ENCODE peak calls at places on chromosomes 4 and X, in five cellular contexts. V is central memory CD8-positive, alpha-beta T cell; Z is aorta; Y is left colon; C is activated T-cell treated with anti-CD3 and anti-CD28 coated beads, Interleukin-2, amount 50 U/mL, for 72 hours. U is an unnamed sample.
A peak's percentile ranks its signal among the peaks of the same experiment; 100 is the strongest.

GRCh38 chrX:42809569-42809968 is 31.6 kb upstream of the PPP1R2C start:
- ATAC-seq in V (no peak), C (no peak), Y (no peak), Z (no peak), U (no peak)

GRCh38 chr4:102440498-102440897 is 60.7 kb upstream of the NFKB1 start:
- ATAC-seq in Y (no peak), V (no peak), Z (no peak), C (no peak), U (no peak)

GRCh38 chrX:113274345-113274744 is 433.7 kb upstream of the AMOT start:
- ATAC-seq in Z (no peak), V (no peak), C (no peak), Y (no peak), U (no peak)

GRCh38 chrX:96764864-96765263 is 80.2 kb downstream of the DIAPH2 start:
- ATAC-seq in Y (no peak), Z (no peak), V (peak; percentile 49), C (no peak), U (no peak)

GRCh38 chr4:149793459-149793858 is 22.2 kb downstream of the IQCM start:
- ATAC-seq in Z (no peak), C (no peak), V (no peak), Y (no peak), U (no peak)

GRCh38 chrX:40807384-40807783 is 72.0 kb upstream of the MED14 start:
- ATAC-seq in V (no peak), Z (no peak), Y (no peak), C (no peak), U (no peak)

GRCh38 chrX:67654301-67654700 is 110.5 kb downstream of the AR start:
- ATAC-seq in V (no peak), Z (no peak), C (no peak), Y (no peak), U (no peak)

GRCh38 chrX:70426286-70427278 is 3.5 kb downstream of the GDPD2 start:
- ATAC-seq in Y (no peak), Z (no peak), C (no peak), V (no peak), U (no peak)

GRCh38 chr4:152181150-152181549 is 354.7 kb downstream of the FBXW7 start:
- ATAC-seq in Z (no peak), Y (no peak), C (no peak), V (no peak), U (no peak)

GRCh38 chr4:57156242-57156990 is 46.2 kb upstream of the IGFBP7 start:
- ATAC-seq in C (no peak), Y (no peak), V (no peak), Z (no peak), U (no peak)

GRCh38 chr4:173697840-173698239 is 167.8 kb upstream of the HAND2 start:
- ATAC-seq in V (no peak), Z (no peak), C (no peak), Y (no peak), U (no peak)

GRCh38 chrX:108439434-108439883 is at the start of gene COL4A5:
- ATAC-seq in Y (peak; percentile 32), V (no peak), C (no peak), Z (peak; percentile 77), U (peak; percentile 81)

GRCh38 chr4:151798678-151799416 is 38.0 kb upstream of the GATB start:
- ATAC-seq in Y (no peak), V (no peak), Z (no peak), C (no peak), U (no peak)

GRCh38 chr4:182320580-182320979 is 77.4 kb downstream of the TENM3 start:
- ATAC-seq in Z (no peak), Y (no peak), V (no peak), C (no peak), U (no peak)

GRCh38 chr4:8502836-8503585 is 62.4 kb downstream of the TRMT44 start:
- ATAC-seq in Y (no peak), Z (no peak), V (no peak), C (no peak), U (no peak)

GRCh38 chr4:43586813-43587212 is 694.3 kb downstream of the GRXCR1 start:
- ATAC-seq in C (no peak), Z (no peak), V (no peak), Y (no peak), U (no peak)

GRCh38 chr4:148094149-148094548 is 348.1 kb downstream of the NR3C2 start:
- ATAC-seq in V (no peak), C (no peak), Z (no peak), Y (no peak), U (no peak)

GRCh38 chr4:46586566-46586965 is 196.6 kb upstream of the GABRA2 start:
- ATAC-seq in Z (no peak), C (no peak), Y (no peak), V (no peak), U (no peak)

GRCh38 chr4:89640620-89641366 is 196.2 kb downstream of the SNCA start:
- ATAC-seq in C (no peak), Y (peak; percentile 89), Z (no peak), V (no peak), U (no peak)

GRCh38 chr4:85496933-85497332 is 22.0 kb downstream of the ARHGAP24 start:
- ATAC-seq in C (no peak), Z (no peak), V (no peak), Y (no peak), U (peak; percentile 51)

GRCh38 chrX:23907106-23907495 is 637 bp downstream of the APOO start:
- ATAC-seq in C (no peak), V (no peak), Z (no peak), Y (no peak), U (no peak)

GRCh38 chr4:10115271-10115656 is 1.3 kb downstream of the WDR1 start:
- ATAC-seq in Z (no peak), Y (peak; percentile 6), V (no peak), C (no peak), U (peak; percentile 9)

GRCh38 chr4:53119685-53120084 is 246.2 kb downstream of the SCFD2 start:
- ATAC-seq in V (no peak), Y (peak; percentile 51), Z (no peak), C (no peak), U (no peak)

GRCh38 chrX:148290937-148291336 is 209.5 kb upstream of the AFF2 start:
- ATAC-seq in C (no peak), Y (no peak), Z (no peak), V (no peak), U (no peak)

GRCh38 chr4:76178296-76178695 is 30.1 kb upstream of the NUP54 start:
- ATAC-seq in V (no peak), C (no peak), Z (no peak), Y (no peak), U (no peak)

GRCh38 chrX:48910926-48911406 is 480 bp downstream of the SLC35A2 start:
- ATAC-seq in Z (no peak), C (peak; percentile 0), Y (peak; percentile 15), V (peak; percentile 29), U (peak; percentile 23)

GRCh38 chr4:122663814-122664610 is 43.1 kb upstream of the IL21 start:
- ATAC-seq in Z (no peak), C (peak; percentile 27), Y (no peak), V (no peak), U (no peak)

GRCh38 chrX:115364625-115365024 is 75.1 kb downstream of the LUZP4 start:
- ATAC-seq in V (no peak), Z (no peak), Y (no peak), C (no peak), U (no peak)

GRCh38 chrX:11437642-11438379 is 144.6 kb downstream of the AMELX start:
- ATAC-seq in Z (peak; percentile 68), Y (no peak), V (no peak), C (no peak), U (peak; percentile 18)

GRCh38 chrX:8042304-8042703 is 115.1 kb upstream of the PNPLA4 start:
- ATAC-seq in V (no peak), C (no peak), Z (no peak), Y (no peak), U (peak; percentile 50)

GRCh38 chr4:84958434-84958833 is 8.1 kb downstream of the WDFY3 start:
- ATAC-seq in C (no peak), Z (no peak), V (no peak), Y (no peak), U (no peak)

GRCh38 chr4:16914208-16914607 is 15.8 kb upstream of the LDB2 start:
- ATAC-seq in C (no peak), Y (no peak), V (no peak), Z (no peak), U (no peak)

GRCh38 chrX:153709726-153710674 is 14.2 kb downstream of the BCAP31 start:
- ATAC-seq in Z (no peak), V (no peak), Y (no peak), C (no peak), U (no peak)

GRCh38 chr4:38985363-38986065 is 46.7 kb downstream of the TMEM156 start:
- ATAC-seq in V (no peak), Z (no peak), C (no peak), Y (no peak), U (no peak)

GRCh38 chrX:108312938-108313337 is 125.3 kb downstream of the COL4A6 start:
- ATAC-seq in Z (no peak), Y (no peak), C (no peak), V (no peak), U (peak; percentile 91)

GRCh38 chr4:86346320-86346719 is 13.5 kb downstream of the MAPK10 start:
- ATAC-seq in V (no peak), Z (no peak), C (no peak), Y (no peak), U (no peak)

GRCh38 chr4:124105212-124105611 is 607.3 kb downstream of the ANKRD50 start:
- ATAC-seq in Z (no peak), Y (no peak), C (no peak), V (no peak), U (peak; percentile 67)

GRCh38 chr4:94532016-94532789 is 80.5 kb downstream of the PDLIM5 start:
- ATAC-seq in V (no peak), Y (peak; percentile 68), C (no peak), Z (no peak), U (peak; percentile 84)

GRCh38 chr4:5683566-5683965 is 24.8 kb downstream of the EVC2 start:
- ATAC-seq in C (no peak), Y (no peak), V (no peak), Z (peak; percentile 9), U (no peak)

GRCh38 chr4:148068065-148068911 is 336.4 kb downstream of the ARHGAP10 start:
- ATAC-seq in C (peak; percentile 78), Y (no peak), V (no peak), Z (no peak), U (no peak)